ENCODE peak calls at places on chromosomes 1 and 21, in seven cellular contexts. S is tibial nerve, E is thyroid gland, U is adrenal gland, R is body of pancreas, M is right lobe of liver, B is K562. T is an unnamed sample.

GRCh38 chr1:160407819-160408801 is 7.7 kb downstream of the VANGL2 start:
- DNase-seq in S (no peak), E (no peak), U (no peak), R (no peak), M (no peak), B (no peak), T (no peak)

GRCh38 chr1:244837597-244838258 is 2.3 kb downstream of the COX20 start:
- DNase-seq in S (no peak), E (no peak), U (no peak), R (no peak), M (no peak), B (peak; percentile 47), T (no peak)

GRCh38 chr1:200437556-200438203 is 27.8 kb upstream of the ZNF281 start:
- DNase-seq in S (no peak), E (no peak), U (no peak), R (no peak), M (no peak), B (no peak), T (no peak)

GRCh38 chr21:46542588-46543092 is 62.2 kb downstream of the S100B start:
- DNase-seq in S (no peak), E (no peak), U (peak; percentile 6), R (no peak), M (no peak), B (no peak), T (no peak)

GRCh38 chr1:14539309-14539708 is 59.2 kb upstream of the KAZN start:
- DNase-seq in S (no peak), E (no peak), U (no peak), R (no peak), M (no peak), B (no peak), T (no peak)

GRCh38 chr21:41426656-41427311 is 745 bp downstream of the MX1 start:
- DNase-seq in S (no peak), E (no peak), U (no peak), R (no peak), M (no peak), B (no peak), T (no peak)

GRCh38 chr1:50103615-50104081 is 5.1 kb upstream of the ELAVL4 start:
- DNase-seq in S (no peak), E (no peak), U (no peak), R (no peak), M (no peak), B (no peak), T (no peak)

GRCh38 chr1:109901106-109901505 is 9.5 kb upstream of the CSF1 start:
- DNase-seq in S (no peak), E (no peak), U (no peak), R (no peak), M (no peak), B (no peak), T (no peak)

GRCh38 chr1:226064168-226064815 is 1.8 kb downstream of the H3-3A start:
- DNase-seq in S (no peak), E (no peak), U (no peak), R (peak; percentile 41), M (no peak), B (no peak), T (no peak)

GRCh38 chr1:7856345-7856744 is 3.5 kb upstream of the UTS2 start:
- DNase-seq in S (no peak), E (peak; percentile 56), U (no peak), R (no peak), M (no peak), B (peak; percentile 53), T (no peak)

GRCh38 chr1:227744668-227745067 is 9.4 kb downstream of the SNAP47 start:
- DNase-seq in S (no peak), E (no peak), U (no peak), R (no peak), M (no peak), B (no peak), T (no peak)

GRCh38 chr1:52633291-52633754 is 355 bp downstream of the SHISAL2A start:
- DNase-seq in S (no peak), E (no peak), U (peak; percentile 25), R (no peak), M (no peak), B (no peak), T (no peak)

GRCh38 chr1:46370214-46370633 is 23.9 kb upstream of the FAAH start:
- DNase-seq in S (no peak), E (no peak), U (no peak), R (no peak), M (no peak), B (peak; percentile 81), T (no peak)

GRCh38 chr1:58062635-58063034 is 483.9 kb downstream of the OMA1 start:
- DNase-seq in S (no peak), E (no peak), U (no peak), R (no peak), M (no peak), B (no peak), T (no peak)

GRCh38 chr1:112237983-112238515 is 158.0 kb upstream of the CTTNBP2NL start:
- DNase-seq in S (no peak), E (no peak), U (no peak), R (no peak), M (no peak), B (no peak), T (no peak)

GRCh38 chr21:32136546-32136945 is 142.3 kb downstream of the MIS18A start:
- DNase-seq in S (no peak), E (peak; percentile 38), U (no peak), R (no peak), M (no peak), B (no peak), T (no peak)

GRCh38 chr1:199700551-199700950 is 327.0 kb upstream of the NR5A2 start:
- DNase-seq in S (no peak), E (no peak), U (no peak), R (no peak), M (no peak), B (no peak), T (no peak)

GRCh38 chr1:70754711-70755110 is 292.9 kb downstream of the PTGER3 start:
- DNase-seq in S (no peak), E (no peak), U (no peak), R (no peak), M (no peak), B (no peak), T (no peak)

GRCh38 chr1:112255080-112255479 is 140.9 kb upstream of the CTTNBP2NL start:
- DNase-seq in S (no peak), E (no peak), U (no peak), R (no peak), M (no peak), B (no peak), T (no peak)

GRCh38 chr1:185170291-185170848 is 13.4 kb downstream of the SWT1 start:
- DNase-seq in S (no peak), E (no peak), U (peak; percentile 48), R (peak; percentile 18), M (no peak), B (peak; percentile 79), T (peak; percentile 18)

GRCh38 chr1:9721606-9722377 is 70.3 kb downstream of the PIK3CD start:
- DNase-seq in S (no peak), E (peak; percentile 18), U (peak; percentile 33), R (no peak), M (no peak), B (peak; percentile 84), T (no peak)

DNA sequence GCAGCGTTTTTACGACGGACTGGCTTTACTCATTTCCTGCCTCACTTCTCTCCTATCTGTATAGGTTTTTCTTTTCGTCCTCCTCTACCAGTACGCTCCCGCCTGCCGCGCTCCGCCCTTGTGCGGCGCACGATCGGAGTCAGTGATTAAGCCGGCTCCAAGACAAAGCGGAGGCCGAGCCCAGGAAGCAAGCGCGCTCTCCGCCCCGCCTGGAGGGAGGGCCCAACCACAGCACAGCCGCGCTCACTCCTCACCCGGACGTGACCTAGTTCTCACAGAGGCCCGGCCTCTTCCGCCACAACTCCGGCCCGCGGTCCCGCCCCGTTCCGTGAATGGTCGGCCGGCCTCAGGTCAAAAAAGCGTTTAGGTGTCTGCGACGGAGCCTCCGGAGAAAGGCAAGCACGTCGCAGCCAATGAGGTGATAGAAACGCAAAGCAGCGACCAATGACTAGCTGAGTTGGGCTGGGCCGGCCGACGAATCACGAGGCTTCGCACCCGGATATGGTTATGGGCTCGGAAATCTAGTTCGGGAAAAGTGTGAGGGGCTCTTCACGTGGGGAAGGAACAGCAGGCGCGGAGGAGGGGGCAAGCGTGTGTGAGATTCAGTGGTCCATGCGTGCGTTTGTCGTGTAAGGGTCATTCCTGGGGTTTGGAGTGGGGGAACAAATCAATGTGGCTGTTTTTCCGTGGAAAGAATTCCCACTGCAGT is at the start of gene METTL13:
- DNase-seq in S (peak; percentile 96), E (peak; percentile 99), U (peak; percentile 98), R (peak; percentile 98), M (peak; percentile 99), B (peak; percentile 99), T (peak; percentile 98)
- TF ChIP-seq POLR2A in S (peak; percentile 92), E (peak; percentile 96), U (peak; percentile 95), R (peak; percentile 97), M (peak; percentile 97), B (peak; percentile 95), T (peak; percentile 95)

DNA sequence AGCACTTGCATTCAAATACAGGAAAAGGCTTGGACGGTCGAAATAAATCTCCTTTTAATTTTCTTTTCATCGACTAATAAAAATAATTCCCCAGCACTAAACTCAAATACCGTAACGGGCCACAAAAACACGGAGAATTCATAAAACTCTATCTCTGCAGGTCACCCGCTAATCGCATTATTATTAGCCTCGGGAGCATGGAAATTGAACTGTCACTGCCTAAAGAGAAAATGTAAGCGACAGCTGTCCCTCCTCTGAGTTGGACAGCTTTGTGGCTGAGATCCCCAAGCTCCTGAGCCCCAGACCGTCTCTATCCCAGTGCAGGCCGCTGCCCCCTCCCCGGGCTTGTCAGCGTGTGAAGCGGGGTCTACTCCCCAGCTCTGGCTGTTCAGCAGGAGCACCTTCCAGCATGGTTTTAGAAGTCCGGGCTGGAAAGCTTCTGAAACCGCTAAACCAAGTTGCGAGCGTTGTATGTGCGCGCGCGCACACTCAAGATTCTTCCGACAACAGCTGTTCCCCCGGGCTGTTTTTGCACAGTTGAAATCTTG is 1.8 kb downstream of the TBX15 start:
- DNase-seq in S (no peak), E (no peak), U (no peak), R (no peak), M (no peak), B (no peak), T (no peak)
- H3K4me1 ChIP-seq in S (peaks cover 70% of the 10 kb centered on the region), E (peaks cover 15% of the 10 kb centered on the region), U (peaks cover 9% of the 10 kb centered on the region), R (peaks cover 37% of the 10 kb centered on the region), M (no peaks in the 10 kb centered on the region), B (peaks cover 23% of the 10 kb centered on the region), T (no peaks in the 10 kb centered on the region)

GRCh38 chr1:20786310-20787099 is 602 bp downstream of the HP1BP3 start:
- DNase-seq in S (peak; percentile 85), E (peak; percentile 94), U (peak; percentile 95), R (peak; percentile 95), M (peak; percentile 97), B (peak; percentile 98), T (peak; percentile 96)
- TF ChIP-seq POLR2A in S (peak; percentile 38), E (peak; percentile 79), U (peak; percentile 57), R (peak; percentile 78), M (peak; percentile 58), B (peak; percentile 90), T (peak; percentile 88)

DNA sequence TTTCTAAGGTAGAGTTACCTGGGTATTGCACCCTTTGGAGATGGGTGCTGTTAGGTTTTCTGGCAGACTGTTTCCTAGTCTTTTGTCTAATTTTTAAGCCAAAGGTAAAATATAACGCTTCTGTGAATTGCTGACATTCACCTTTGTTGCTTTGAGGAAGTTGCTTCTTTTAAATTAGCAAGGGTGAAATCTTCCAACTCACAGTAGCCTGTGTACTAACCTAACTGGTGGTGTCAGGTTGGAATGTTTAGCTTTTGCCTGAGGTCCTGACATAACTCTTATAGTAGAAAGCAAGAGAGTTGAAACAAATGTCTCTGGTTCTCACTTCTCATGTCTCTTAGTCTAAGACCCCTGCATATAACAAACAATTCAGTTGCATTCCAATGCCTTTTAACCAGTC is 61.1 kb upstream of the LPGAT1 start:
- DNase-seq in S (no peak), E (no peak), U (no peak), R (no peak), M (no peak), B (no peak), T (no peak)
- H3K4me1 ChIP-seq in S (no peaks in the 10 kb centered on the region), E (no peaks in the 10 kb centered on the region), U (peaks cover 4% of the 10 kb centered on the region), R (peaks cover 32% of the 10 kb centered on the region), M (peaks cover 8% of the 10 kb centered on the region), B (peaks cover 6% of the 10 kb centered on the region), T (no peaks in the 10 kb centered on the region)